ENCODE peak calls at places on chromosomes 4 and X, in five cellular contexts. G is COR-L47, V is ELR, M is AG09309, E is esophagus squamous epithelium. X is an unnamed sample.

GRCh38 chrX:40169193-40170086 is 71.7 kb upstream of the BCOR start:
- DNase-seq in V (peak; percentile 85), G (peak; percentile 63), M (no peak), E (peak; percentile 20), X (peak; percentile 76)

GRCh38 chrX:17930850-17931249 is 69.8 kb upstream of the RAI2 start:
- DNase-seq in M (no peak), G (no peak), E (no peak), V (no peak), X (no peak)

GRCh38 chr4:117378942-117379341 is 293.6 kb upstream of the TRAM1L1 start:
- DNase-seq in G (no peak), V (no peak), E (no peak), M (no peak), X (no peak)

GRCh38 chr4:47462799-47463234 is 685 bp downstream of the COMMD8 start:
- DNase-seq in G (no peak), V (peak; percentile 30), E (no peak), M (no peak), X (peak; percentile 68)

GRCh38 chrX:104343408-104344129 is 88.8 kb upstream of the ESX1 start:
- DNase-seq in G (no peak), E (no peak), V (peak; percentile 89), M (peak; percentile 33), X (peak; percentile 80)

GRCh38 chr4:68717999-68718398 is 47.5 kb upstream of the UGT2B15 start:
- DNase-seq in V (no peak), E (no peak), G (no peak), M (no peak), X (no peak)

GRCh38 chrX:45517090-45517973 is 316.7 kb upstream of the DIPK2B start:
- DNase-seq in M (no peak), V (peak; percentile 75), G (no peak), E (no peak), X (no peak)

GRCh38 chrX:128698528-128698927 is 646.3 kb upstream of the ACTRT1 start:
- DNase-seq in E (no peak), G (no peak), V (no peak), M (no peak), X (no peak)

GRCh38 chr4:8269535-8270417 is at the start of gene HTRA3:
- DNase-seq in E (no peak), M (no peak), G (peak; percentile 35), V (peak; percentile 44), X (no peak)

GRCh38 chr4:2054217-2054616 is 4.9 kb upstream of the NAT8L start:
- DNase-seq in M (no peak), G (no peak), E (no peak), V (no peak), X (no peak)

GRCh38 chrX:134625315-134625718 is 33.0 kb downstream of the PLAC1 start:
- DNase-seq in E (no peak), M (no peak), V (no peak), G (no peak), X (no peak)

GRCh38 chrX:45187731-45188130 is 12.9 kb downstream of the DIPK2B start:
- DNase-seq in V (no peak), G (no peak), E (no peak), M (no peak), X (no peak)

GRCh38 chr4:37762294-37763163 is 64.0 kb upstream of the PGM2 start:
- DNase-seq in E (no peak), M (no peak), G (no peak), V (peak; percentile 54), X (peak; percentile 87)

GRCh38 chrX:20225488-20225833 is 41.2 kb downstream of the RPS6KA3 start:
- DNase-seq in E (no peak), M (no peak), G (no peak), V (no peak), X (no peak)

GRCh38 chr4:86653237-86653865 is 59.2 kb downstream of the PTPN13 start:
- DNase-seq in G (no peak), M (no peak), V (peak; percentile 47), E (no peak), X (no peak)

GRCh38 chr4:147825451-147826287 is 93.8 kb downstream of the ARHGAP10 start:
- DNase-seq in E (no peak), M (no peak), V (peak; percentile 22), G (no peak), X (peak; percentile 75)

GRCh38 chr4:23060776-23061175 is 368.0 kb downstream of the GBA3 start:
- DNase-seq in V (peak; percentile 18), M (no peak), E (no peak), G (no peak), X (no peak)

GRCh38 chr4:163988391-163988790 is 493.9 kb downstream of the TMA16 start:
- DNase-seq in E (no peak), G (no peak), M (no peak), V (no peak), X (no peak)

GRCh38 chr4:135185256-135185655 is 983.7 kb upstream of the PABPC4L start:
- DNase-seq in V (no peak), M (no peak), G (no peak), E (no peak), X (no peak)

GRCh38 chr4:1309261-1310010 is 19.7 kb downstream of the MAEA start:
- DNase-seq in M (peak; percentile 65), G (peak; percentile 78), V (peak; percentile 88), E (peak; percentile 36), X (no peak)

GRCh38 chr4:164779811-164780216 is 25.9 kb downstream of the SMIM31 start:
- DNase-seq in V (peak; percentile 29), E (no peak), M (peak; percentile 37), G (peak; percentile 37), X (peak; percentile 73)

GRCh38 chr4:186726440-186727148 is 2.9 kb upstream of the FAT1 start:
- DNase-seq in E (no peak), G (no peak), V (peak; percentile 76), M (no peak), X (no peak)